ENCODE peak calls at places on chromosome 10, in eight cellular contexts. Q is endothelial cell of umbilical vein, R is Calu3, Y is progenitor cell of endocrine pancreas, U is glutamatergic neuron, P is GM23338, S is kidney epithelial cell, H is fibroblast of lung. W is an unnamed sample.

GRCh38 chr10:9289811-9290210 is 1235.3 kb downstream of the GATA3 start:
- DNase-seq in R (no peak), U (no peak), S (no peak), H (no peak), Q (no peak), Y (no peak), P (no peak), W (no peak)

GRCh38 chr10:5631936-5632335 is 34.5 kb downstream of the ASB13 start:
- DNase-seq in U (no peak), R (no peak), S (no peak), Y (no peak), H (no peak), P (no peak), Q (no peak), W (no peak)

GRCh38 chr10:96578022-96578421 is 8.8 kb downstream of the TM9SF3 start:
- DNase-seq in H (no peak), U (no peak), Y (no peak), P (no peak), S (no peak), Q (no peak), R (no peak), W (no peak)

GRCh38 chr10:106652279-106652678 is 512.2 kb downstream of the SORCS1 start:
- DNase-seq in U (peak; percentile 63), S (no peak), Q (no peak), Y (no peak), R (no peak), H (no peak), P (no peak), W (no peak)

GRCh38 chr10:11443468-11444147 is 167.8 kb downstream of the USP6NL start:
- DNase-seq in S (no peak), Q (no peak), H (no peak), U (no peak), R (no peak), P (no peak), Y (no peak), W (no peak)

GRCh38 chr10:121289800-121290199 is 308.4 kb downstream of the FGFR2 start:
- DNase-seq in Q (no peak), R (no peak), Y (no peak), H (no peak), U (no peak), S (no peak), P (no peak), W (no peak)

GRCh38 chr10:123154943-123155505 is 822 bp downstream of the BUB3 start:
- DNase-seq in R (peak; percentile 23), S (no peak), H (peak; percentile 57), Q (no peak), P (peak; percentile 71), Y (no peak), U (no peak), W (no peak)

GRCh38 chr10:13397052-13397451 is 49.0 kb upstream of the SEPHS1 start:
- DNase-seq in U (no peak), H (no peak), R (no peak), S (no peak), Y (no peak), P (no peak), Q (no peak), W (no peak)

GRCh38 chr10:94214497-94214896 is 148.2 kb downstream of the NOC3L start:
- DNase-seq in U (no peak), R (no peak), S (no peak), Y (no peak), Q (no peak), H (no peak), P (peak; percentile 35), W (no peak)

GRCh38 chr10:14820010-14820774 is 17.6 kb downstream of the CDNF start:
- DNase-seq in U (no peak), Y (no peak), P (no peak), Q (peak; percentile 69), S (peak; percentile 48), R (peak; percentile 15), H (peak; percentile 91), W (no peak)
- TF ChIP-seq CTCF in U (no peak), Y (no peak), P (no peak), Q (no peak), S (no peak), R (no peak), H (no peak), W (no peak)

GRCh38 chr10:32054087-32054486 is 2.1 kb downstream of the KIF5B start:
- DNase-seq in Y (no peak), R (no peak), S (no peak), P (peak; percentile 20), U (no peak), Q (peak; percentile 77), H (peak; percentile 79), W (no peak)

GRCh38 chr10:32056136-32057040 is at the start of gene KIF5B:
- DNase-seq in H (peak; percentile 79), Y (peak; percentile 82), R (peak; percentile 94), Q (peak; percentile 91), S (no peak), U (peak; percentile 94), P (peak; percentile 88), W (peak; percentile 87)

GRCh38 chr10:32057041-32057372 is 782 bp upstream of the KIF5B start:
- DNase-seq in P (peak; percentile 27), S (no peak), Y (no peak), Q (no peak), U (no peak), H (no peak), R (no peak), W (no peak)

GRCh38 chr10:32059472-32059871 is 3.2 kb upstream of the KIF5B start:
- DNase-seq in Q (no peak), H (no peak), P (no peak), U (no peak), S (no peak), R (no peak), Y (no peak), W (no peak)

DNA sequence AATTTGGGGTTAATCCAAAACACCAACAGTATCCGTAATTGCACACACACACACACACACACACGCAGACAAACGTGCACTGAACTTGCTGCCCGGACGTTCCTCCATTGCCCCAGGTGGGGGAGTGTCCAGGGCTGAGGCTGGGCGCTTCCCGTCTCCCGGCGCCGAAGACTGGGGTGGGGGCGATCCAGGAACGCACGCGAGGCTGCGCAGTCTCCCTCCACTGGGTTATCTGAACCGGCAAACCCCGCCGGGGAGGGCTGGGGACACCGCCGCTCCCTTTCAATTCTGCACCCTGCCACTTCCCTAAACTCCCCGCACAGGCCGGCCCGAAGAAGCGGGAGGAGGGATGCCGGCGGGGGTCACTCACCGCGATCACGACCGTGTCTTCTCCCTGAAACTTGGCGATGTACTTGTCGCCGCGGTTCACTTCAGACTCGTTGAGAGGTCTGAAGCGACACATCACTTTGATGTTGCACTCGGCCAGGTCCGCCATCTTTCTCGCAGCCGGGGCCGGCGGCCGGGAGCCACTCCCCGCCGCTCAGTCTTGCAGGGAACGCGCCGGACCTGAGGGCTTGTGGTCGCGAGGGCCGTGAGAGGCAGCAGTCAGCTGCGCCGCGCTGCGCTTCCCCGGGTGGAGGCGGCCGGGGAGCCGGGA is 618 bp downstream of the KIF5B start:
- DNase-seq in P (peak; percentile 79), S (no peak), H (peak; percentile 65), Y (peak; percentile 56), U (peak; percentile 82), Q (peak; percentile 71), R (peak; percentile 72), W (peak; percentile 57)
- TF ChIP-seq CTCF in P (no peak), S (peak; percentile 6), H (peak; percentile 23), Y (peak; percentile 12), U (no peak), Q (no peak), R (no peak), W (no peak)

DNA sequence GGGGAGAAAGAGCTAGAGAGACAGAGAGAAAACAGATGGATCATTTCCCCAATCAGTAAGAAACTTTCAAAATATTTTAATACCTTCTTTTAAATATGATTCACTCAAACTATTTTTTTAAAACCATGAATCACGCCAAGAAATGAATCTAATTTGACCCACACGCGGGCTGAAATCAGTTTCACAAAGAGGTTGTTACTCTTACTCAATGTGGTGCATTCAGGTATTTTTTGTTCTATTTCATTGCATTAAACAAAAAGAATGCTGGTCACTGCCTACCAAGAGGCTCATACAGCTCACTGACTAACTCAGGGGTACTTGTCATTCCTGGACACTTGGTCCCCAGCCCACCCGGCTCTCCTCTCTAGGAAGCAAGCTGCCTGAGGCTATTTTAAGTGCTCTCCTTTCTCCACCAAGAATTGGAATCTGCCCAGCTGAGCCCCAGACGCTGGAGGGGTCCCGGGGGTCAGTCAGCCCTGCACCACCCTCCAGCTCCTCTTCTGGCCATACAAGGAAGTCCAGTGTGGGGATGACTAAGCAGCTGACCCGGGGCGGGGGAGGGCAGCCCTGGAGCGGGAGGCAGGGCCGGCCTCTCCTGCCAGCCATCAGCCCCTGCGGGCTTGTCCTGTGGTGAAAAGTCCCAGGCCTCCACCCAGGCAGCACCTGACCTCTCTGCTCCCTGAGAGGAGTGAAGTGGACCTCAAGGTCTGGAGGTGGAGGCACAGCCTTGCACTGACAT is 21.7 kb upstream of the PFKP start:
- DNase-seq in S (peak; percentile 63), R (peak; percentile 83), U (peak; percentile 89), P (peak; percentile 68), Q (peak; percentile 80), Y (peak; percentile 24), H (peak; percentile 92), W (peak; percentile 57)
- TF ChIP-seq CTCF in S (peak; percentile 24), R (no peak), U (peak; percentile 32), P (no peak), Q (peak; percentile 33), Y (peak; percentile 39), H (peak; percentile 50), W (peak; percentile 45)

GRCh38 chr10:37704566-37704965 is 152.8 kb downstream of the ZNF248 start:
- DNase-seq in U (no peak), H (no peak), R (no peak), Y (no peak), P (no peak), S (no peak), Q (no peak), W (no peak)

GRCh38 chr10:37710831-37711616 is 146.4 kb downstream of the ZNF248 start:
- DNase-seq in P (no peak), R (no peak), H (no peak), U (no peak), S (no peak), Y (no peak), Q (no peak), W (no peak)

GRCh38 chr10:37711617-37712488 is 145.6 kb downstream of the ZNF248 start:
- DNase-seq in H (no peak), R (no peak), U (no peak), S (no peak), P (no peak), Y (no peak), Q (no peak), W (no peak)

GRCh38 chr10:37703833-37704382 is 153.5 kb downstream of the ZNF248 start:
- DNase-seq in S (no peak), P (no peak), H (no peak), U (no peak), R (no peak), Q (no peak), Y (no peak), W (no peak)

DNA sequence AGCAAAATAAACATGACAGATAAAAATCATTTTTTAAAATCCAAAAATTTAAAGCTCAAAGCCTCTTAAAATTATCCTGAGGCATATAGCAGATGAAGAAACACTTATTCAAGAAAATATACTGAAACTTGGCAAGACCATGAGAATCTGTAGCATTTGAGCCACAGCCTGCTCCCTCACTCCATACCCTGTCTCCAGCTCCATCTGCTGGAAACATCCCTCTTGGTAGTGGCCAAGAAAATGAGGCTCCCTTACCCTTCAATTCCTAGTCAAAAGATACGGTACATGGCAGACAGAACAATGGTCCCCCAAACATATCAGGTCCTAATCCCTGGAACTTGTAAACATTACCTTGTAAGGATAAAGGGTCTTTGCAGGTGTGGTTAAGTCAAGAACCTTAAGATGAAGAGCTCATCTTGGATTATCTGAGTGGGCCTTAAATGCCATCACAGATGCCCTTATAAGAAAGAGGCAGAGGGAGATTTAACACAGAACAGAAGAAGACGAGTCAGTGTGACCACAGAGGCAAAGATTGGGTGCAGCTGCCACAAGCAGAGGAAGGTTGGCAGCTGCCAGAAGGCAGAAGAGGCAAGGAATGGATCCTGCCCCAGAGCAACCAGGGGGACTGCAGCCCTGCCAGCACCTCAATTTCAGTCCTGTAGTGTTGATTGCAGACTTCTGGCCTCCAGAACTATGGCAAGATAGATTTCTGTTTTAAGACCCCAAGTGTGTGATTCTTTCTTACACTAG is 149.4 kb downstream of the ZNF248 start:
- DNase-seq in R (no peak), P (no peak), Y (no peak), S (no peak), Q (no peak), H (no peak), U (no peak), W (no peak)
- TF ChIP-seq CTCF in R (no peak), P (no peak), Y (no peak), S (no peak), Q (no peak), H (no peak), U (no peak), W (no peak)